ENCODE peak calls at places on chromosomes 5 and 9, in five cellular contexts. L, G, W, Y and X are unnamed samples.

GRCh38 chr5:56588636-56589485 is 226.5 kb upstream of the MAP3K1 start:
- DNase-seq in L (peak; percentile 58), G (no peak), W (peak; percentile 81), Y (no peak), X (no peak)

GRCh38 chr5:168916266-168916665 is 337.1 kb upstream of the PANK3 start:
- DNase-seq in L (peak; percentile 30), G (no peak), W (no peak), Y (no peak), X (peak; percentile 16)

GRCh38 chr9:110802416-110803035 is 133.9 kb downstream of the MUSK start:
- DNase-seq in L (no peak), G (peak; percentile 65), W (no peak), Y (no peak), X (peak; percentile 96)

GRCh38 chr5:57501414-57502321 is 19.1 kb upstream of the ACTBL2 start:
- DNase-seq in L (peak; percentile 12), G (no peak), W (no peak), Y (no peak), X (no peak)

GRCh38 chr5:11734369-11734768 is 169.9 kb downstream of the CTNND2 start:
- DNase-seq in L (no peak), G (no peak), W (no peak), Y (no peak), X (no peak)

GRCh38 chr9:106954562-106954961 is 91.6 kb downstream of the ZNF462 start:
- DNase-seq in L (no peak), G (no peak), W (no peak), Y (no peak), X (no peak)

GRCh38 chr5:92969781-92970237 is 611.2 kb downstream of the NR2F1-AS1 start:
- DNase-seq in L (no peak), G (peak; percentile 29), W (no peak), Y (no peak), X (peak; percentile 52)

GRCh38 chr5:116579139-116579538 is 4.5 kb upstream of the SEMA6A start:
- DNase-seq in L (no peak), G (no peak), W (no peak), Y (no peak), X (no peak)

GRCh38 chr5:61301345-61301744 is 30.7 kb upstream of the ZSWIM6 start:
- DNase-seq in L (no peak), G (peak; percentile 88), W (no peak), Y (no peak), X (peak; percentile 91)

GRCh38 chr5:133785182-133785581 is 172.8 kb upstream of the FSTL4 start:
- DNase-seq in L (no peak), G (no peak), W (no peak), Y (no peak), X (no peak)
- TF ChIP-seq CTCF in L (no peak), G (no peak), W (no peak), Y (no peak), X (no peak)

DNA sequence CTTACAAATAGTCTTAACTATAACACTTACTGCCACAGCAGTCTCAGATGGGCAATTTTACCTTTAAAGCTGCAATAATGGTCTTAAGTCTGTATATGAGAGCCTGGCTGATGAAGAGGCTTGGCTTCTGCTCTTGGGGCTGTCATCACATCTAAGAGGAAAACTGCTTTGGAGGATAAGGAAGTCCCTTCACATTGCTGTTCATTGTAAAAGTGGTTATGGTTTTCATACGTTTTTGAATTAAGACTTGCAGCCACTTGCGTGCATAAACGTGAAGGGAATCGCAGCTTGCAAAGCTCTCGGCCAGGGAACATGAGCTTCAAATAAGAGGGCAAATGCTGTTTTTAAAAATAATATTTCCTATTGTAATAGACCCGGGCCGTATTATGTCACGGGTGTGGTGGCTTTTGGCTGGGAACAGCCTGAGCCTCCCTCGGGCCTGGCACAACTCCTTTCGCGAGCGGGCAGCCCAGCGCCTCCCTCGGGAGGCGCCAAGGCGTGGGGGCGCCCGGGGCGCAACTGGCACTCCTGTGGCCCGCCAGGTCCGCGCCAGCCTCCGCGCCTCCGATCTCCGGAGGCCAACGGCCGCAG is 587 bp upstream of the ARHGEF28 start:
- DNase-seq in L (no peak), G (peak; percentile 10), W (no peak), Y (no peak), X (peak; percentile 47)
- H3K4me3 ChIP-seq in L (peak overlapping the region; percentile 55), G (peak overlapping the region; percentile 72), W (peak overlapping the region; percentile 54), Y (peak overlapping the region; percentile 74), X (peak overlapping the region; percentile 70)

DNA sequence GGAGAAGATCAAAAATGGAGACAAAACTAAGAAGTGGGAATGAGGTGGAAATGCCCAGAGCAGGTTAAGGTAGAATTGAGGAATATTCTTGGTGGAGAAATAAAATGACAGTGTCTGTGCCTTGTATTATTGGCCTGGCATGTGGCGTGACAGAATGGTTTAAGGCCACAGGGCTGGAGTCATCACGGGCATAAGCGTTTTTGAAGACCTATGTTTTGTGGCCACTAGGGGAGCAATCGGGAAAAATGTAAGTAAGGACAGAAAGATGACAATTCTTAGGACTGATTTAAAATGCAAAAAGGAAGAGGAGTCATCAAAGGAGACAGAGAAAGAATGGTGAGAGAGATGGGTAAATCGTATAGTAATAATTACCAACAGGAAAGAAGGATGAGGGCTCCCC is 72.2 kb upstream of the EPB41L4A start:
- DNase-seq in L (no peak), G (peak; percentile 1), W (no peak), Y (no peak), X (no peak)
- TF ChIP-seq CTCF in L (peak; percentile 23), G (peak; percentile 23), W (peak; percentile 71), Y (no peak), X (peak; percentile 36)

DNA sequence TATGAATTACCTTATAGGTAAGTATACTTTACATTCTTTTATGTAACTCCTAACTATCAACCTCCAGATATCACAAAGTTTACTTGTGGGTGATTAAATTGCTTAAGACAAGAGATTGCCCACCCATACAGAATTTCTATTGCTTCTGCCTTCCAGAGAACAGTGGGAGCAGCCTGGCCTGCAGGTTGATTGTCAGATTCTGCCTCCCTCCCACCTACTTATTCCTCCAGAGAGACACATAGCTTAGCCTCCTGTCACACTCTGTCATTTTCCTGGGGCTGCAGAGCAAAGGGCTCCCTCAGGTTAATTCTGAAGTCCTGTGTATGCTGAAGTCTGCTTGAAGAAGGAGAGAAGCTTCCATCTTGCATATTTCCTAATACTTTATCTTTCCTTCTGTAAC is 48.5 kb upstream of the DHFR start:
- DNase-seq in L (no peak), G (no peak), W (no peak), Y (no peak), X (no peak)
- H3K4me3 ChIP-seq in L (no peak overlapping the region), G (no peak overlapping the region), W (no peak overlapping the region), Y (no peak overlapping the region), X (no peak overlapping the region)

GRCh38 chr9:22528485-22528884 is 81.9 kb downstream of the DMRTA1 start:
- DNase-seq in L (no peak), G (peak; percentile 24), W (no peak), Y (no peak), X (peak; percentile 66)

DNA sequence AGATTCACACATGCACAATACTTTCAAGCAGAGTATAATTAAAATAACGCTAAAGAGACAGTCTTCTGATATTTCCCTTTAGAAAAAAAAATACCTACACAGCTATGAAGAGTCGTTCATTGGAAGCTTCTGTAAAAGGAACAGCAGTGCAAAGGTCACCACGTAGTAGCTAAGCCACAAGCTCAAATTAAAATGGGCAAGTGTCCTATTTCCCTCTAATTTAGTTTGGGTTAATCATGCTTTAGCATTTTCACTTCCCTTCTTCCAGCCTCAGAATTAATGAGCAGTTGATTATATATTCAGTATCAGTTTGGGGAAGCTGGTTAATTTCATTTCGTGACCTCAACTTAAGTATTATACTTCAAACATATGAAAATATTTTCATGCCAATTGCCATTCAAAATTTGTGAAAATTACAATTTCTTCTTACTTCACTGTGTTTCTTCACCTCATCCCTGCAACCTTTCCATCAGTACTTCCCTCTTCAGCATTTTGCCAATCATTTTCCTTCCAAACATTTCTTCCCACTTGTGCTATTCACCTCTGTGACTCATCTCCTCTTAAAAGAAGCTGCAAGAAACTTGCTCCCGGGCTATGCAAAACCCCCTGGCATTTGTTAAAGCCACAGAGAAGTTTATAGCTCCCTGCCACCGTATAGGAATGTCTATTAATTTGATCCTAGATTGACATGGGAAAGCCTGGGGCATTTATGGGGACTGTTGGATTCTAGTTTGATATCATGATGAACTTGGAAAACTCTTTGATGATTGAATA is 83.0 kb downstream of the DMRTA1 start:
- DNase-seq in L (no peak), G (no peak), W (no peak), Y (no peak), X (peak; percentile 8)
- TF ChIP-seq CTCF in L (no peak), G (no peak), W (no peak), Y (no peak), X (no peak)

GRCh38 chr5:141320225-141321169 is at the start of gene TAF7:
- DNase-seq in L (peak; percentile 93), G (peak; percentile 92), W (peak; percentile 96), Y (peak; percentile 80), X (peak; percentile 95)

GRCh38 chr5:141313711-141314110 is 6.9 kb downstream of the TAF7 start:
- DNase-seq in L (no peak), G (no peak), W (no peak), Y (no peak), X (no peak)

GRCh38 chr5:141322261-141322660 is 1.7 kb upstream of the TAF7 start:
- DNase-seq in L (no peak), G (no peak), W (peak; percentile 44), Y (no peak), X (no peak)

GRCh38 chr5:141319699-141320098 is 885 bp downstream of the TAF7 start:
- DNase-seq in L (no peak), G (no peak), W (no peak), Y (no peak), X (no peak)

GRCh38 chr5:141319202-141319601 is 1.4 kb downstream of the TAF7 start:
- DNase-seq in L (no peak), G (no peak), W (no peak), Y (no peak), X (no peak)
- H3K4me3 ChIP-seq in L (no peak overlapping the region), G (no peak overlapping the region), W (no peak overlapping the region), Y (peak overlapping the region; percentile 78), X (no peak overlapping the region)

DNA sequence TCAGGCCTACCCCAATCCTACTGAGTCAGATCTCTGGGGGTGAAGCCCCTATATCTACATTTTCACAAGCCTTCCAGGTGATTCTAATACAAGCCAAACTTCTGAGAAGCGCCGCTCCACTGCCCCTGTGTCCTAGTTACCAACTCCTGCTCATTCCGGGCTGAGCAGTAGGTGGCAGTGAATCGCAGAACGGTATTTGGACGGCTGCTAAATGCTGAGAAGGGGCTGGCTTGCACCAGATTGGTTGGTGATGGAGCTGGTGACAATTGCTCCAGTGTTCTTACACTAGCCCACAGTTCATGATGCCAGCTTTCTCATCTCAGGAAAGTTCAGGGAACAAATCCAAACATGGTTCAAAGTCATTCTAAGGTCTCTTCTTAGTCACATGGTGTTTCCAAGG is 31.1 kb upstream of the FGF1 start:
- DNase-seq in L (peak; percentile 38), G (peak; percentile 51), W (no peak), Y (peak; percentile 43), X (peak; percentile 56)
- TF ChIP-seq CTCF in L (peak; percentile 32), G (peak; percentile 54), W (peak; percentile 68), Y (peak; percentile 51), X (peak; percentile 71)

DNA sequence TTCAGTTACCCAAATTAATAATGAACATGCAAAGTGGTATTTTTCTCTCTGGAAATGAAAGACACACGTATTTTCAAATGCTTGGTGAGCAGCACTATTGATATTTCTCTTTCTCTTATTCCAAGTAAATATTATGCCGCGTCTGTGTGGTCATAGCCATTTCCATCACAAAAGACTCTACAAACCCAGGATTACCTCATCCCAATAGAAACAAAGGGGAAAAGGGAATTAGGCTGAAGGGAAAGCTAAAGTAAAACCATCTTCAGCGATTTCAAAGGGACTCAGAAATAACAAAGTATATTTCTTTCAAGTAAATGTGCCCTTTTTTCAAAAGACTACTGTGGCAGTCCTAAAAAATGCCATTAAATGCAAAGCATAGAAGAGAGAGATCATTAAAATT is 62.0 kb upstream of the FST start:
- DNase-seq in L (no peak), G (peak; percentile 61), W (no peak), Y (no peak), X (peak; percentile 45)
- H3K4me3 ChIP-seq in L (no peak overlapping the region), G (no peak overlapping the region), W (no peak overlapping the region), Y (no peak overlapping the region), X (no peak overlapping the region)